ENCODE peak calls at places on chromosome X, in six cellular contexts. L is K562, U is H1, M is HepG2, I is HL-60, T is GM12878. V is an unnamed sample.

GRCh38 chrX:10158279-10158939 is 1.6 kb downstream of the CLCN4 start:
- DNase-seq in L (no peak), U (peak), M (no peak), I (no peak), T (no peak), V (peak)

GRCh38 chrX:96907888-96908287 is 24.2 kb downstream of the RPA4 start:
- DNase-seq in L (no peak), U (no peak), M (no peak), I (no peak), T (no peak), V (no peak)

GRCh38 chrX:42495139-42495538 is 282.8 kb downstream of the PPP1R2C start:
- DNase-seq in L (no peak), U (no peak), M (no peak), I (no peak), T (no peak), V (no peak)

GRCh38 chrX:115330498-115331138 is 41.1 kb downstream of the LUZP4 start:
- DNase-seq in L (peak), U (no peak), M (peak), I (no peak), T (peak), V (peak)

GRCh38 chrX:132041016-132041415 is 17.9 kb downstream of the STK26 start:
- DNase-seq in L (no peak), U (no peak), M (no peak), I (no peak), T (no peak), V (no peak)

GRCh38 chrX:111041018-111041462 is 55.0 kb upstream of the PAK3 start:
- DNase-seq in L (no peak), U (no peak), M (peak), I (peak), T (no peak), V (no peak)

GRCh38 chrX:119118780-119119395 is 8.7 kb downstream of the KIAA1210 start:
- DNase-seq in L (peak), U (peak), M (peak), I (no peak), T (no peak), V (peak)

GRCh38 chrX:11770320-11770719 is 12.3 kb downstream of the MSL3 start:
- DNase-seq in L (peak), U (no peak), M (peak), I (peak), T (peak), V (peak)

GRCh38 chrX:22999696-23000223 is at the start of gene DDX53:
- DNase-seq in L (peak), U (no peak), M (no peak), I (no peak), T (no peak), V (no peak)

GRCh38 chrX:101958139-101958538 is 26.3 kb upstream of the ZMAT1 start:
- DNase-seq in L (no peak), U (no peak), M (no peak), I (no peak), T (no peak), V (no peak)

GRCh38 chrX:2183193-2183725 is 317.5 kb downstream of the DHRSX start:
- DNase-seq in L (no peak), U (peak), M (no peak), I (no peak), T (no peak), V (no peak)

GRCh38 chrX:119686087-119686639 is 6.8 kb downstream of the SEPTIN6 start:
- DNase-seq in L (no peak), U (no peak), M (no peak), I (no peak), T (peak), V (peak)

GRCh38 chrX:43562372-43562771 is 93.7 kb upstream of the MAOA start:
- DNase-seq in L (no peak), U (no peak), M (no peak), I (no peak), T (no peak), V (no peak)

GRCh38 chrX:151873096-151873495 is 39.6 kb upstream of the MAGEA4 start:
- DNase-seq in L (no peak), U (no peak), M (no peak), I (no peak), T (no peak), V (no peak)

GRCh38 chrX:15401373-15401772 is 17.2 kb upstream of the VEGFD start:
- DNase-seq in L (no peak), U (no peak), M (no peak), I (no peak), T (no peak), V (no peak)

GRCh38 chrX:45009371-45010000 is 136.5 kb downstream of the KDM6A start:
- DNase-seq in L (no peak), U (no peak), M (no peak), I (no peak), T (no peak), V (no peak)

GRCh38 chrX:120664081-120664480 is 34.2 kb upstream of the C1GALT1C1 start:
- DNase-seq in L (no peak), U (no peak), M (peak), I (no peak), T (no peak), V (no peak)

GRCh38 chrX:133880032-133880443 is 105.4 kb downstream of the GPC3 start:
- DNase-seq in L (no peak), U (no peak), M (no peak), I (no peak), T (no peak), V (no peak)

GRCh38 chrX:63514575-63514967 is 163.4 kb upstream of the SPIN4 start:
- DNase-seq in L (no peak), U (no peak), M (no peak), I (no peak), T (no peak), V (no peak)

GRCh38 chrX:10189317-10190268 is 32.8 kb downstream of the CLCN4 start:
- DNase-seq in L (peak), U (peak), M (peak), I (no peak), T (no peak), V (peak)

GRCh38 chrX:137427061-137427778 is 138.7 kb upstream of the ZIC3 start:
- DNase-seq in L (no peak), U (peak), M (no peak), I (no peak), T (no peak), V (no peak)

GRCh38 chrX:80576815-80577533 is 156.7 kb downstream of the TENT5D start:
- DNase-seq in L (no peak), U (no peak), M (no peak), I (no peak), T (no peak), V (no peak)

GRCh38 chrX:23845316-23845932 is 62.3 kb downstream of the APOO start:
- DNase-seq in L (no peak), U (no peak), M (peak), I (no peak), T (no peak), V (no peak)

DNA sequence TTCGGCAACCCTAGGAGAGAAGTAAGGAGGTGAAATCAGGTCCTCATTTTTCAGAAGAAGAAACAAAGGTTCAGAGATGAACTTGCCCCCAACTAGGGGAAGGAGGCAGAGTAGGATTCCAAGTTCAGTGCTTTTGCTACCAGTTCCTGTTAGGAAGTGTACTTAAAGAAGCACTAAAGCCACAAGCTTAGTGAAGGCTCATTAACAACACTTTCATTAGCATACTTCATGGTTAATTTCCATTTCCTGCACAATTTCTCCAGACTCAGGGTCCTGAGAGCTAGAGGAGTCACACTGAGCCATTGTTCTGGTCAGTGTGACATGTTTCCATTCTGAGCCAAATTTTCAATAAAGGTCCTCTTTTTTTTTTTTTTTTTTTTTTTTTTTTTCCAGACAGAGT is 52.0 kb downstream of the VSIG4 start:
- DNase-seq in L (no peak), U (no peak), M (no peak), I (no peak), T (no peak), V (no peak)
- TF ChIP-seq GABPA in L (no peak), U (no peak), M (no peak), I (no peak), T (no peak), V (no peak)

DNA sequence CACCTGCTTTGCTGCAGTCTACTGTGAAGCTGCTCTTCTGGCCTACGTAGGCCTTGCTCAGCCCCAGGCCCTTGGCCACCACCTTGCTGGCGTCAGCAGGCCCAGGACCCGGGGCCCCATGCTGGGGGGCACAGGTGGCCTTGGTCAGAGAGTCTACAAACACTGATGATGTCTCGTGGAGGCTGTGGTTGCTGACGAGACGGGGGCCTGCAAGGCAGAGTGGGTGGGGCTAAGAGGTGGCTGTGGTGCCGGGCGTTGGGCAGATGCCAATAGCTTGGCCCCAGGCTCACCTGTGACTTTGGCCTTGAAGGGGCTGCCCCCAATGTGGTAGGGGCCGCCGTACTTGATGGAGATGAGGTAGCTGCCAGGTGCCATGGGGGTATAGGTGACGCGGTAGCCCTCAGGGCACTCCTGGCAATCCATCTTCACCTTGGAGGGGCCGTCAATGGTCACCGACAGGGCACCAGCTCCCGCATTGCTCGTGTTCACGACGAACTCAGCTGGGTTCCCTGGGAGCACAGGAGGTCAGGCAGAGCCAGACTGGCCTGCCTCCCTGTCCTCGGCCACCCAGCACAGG is 25.0 kb downstream of the FLNA start:
- DNase-seq in L (no peak), U (no peak), M (no peak), I (peak), T (no peak), V (no peak)
- TF ChIP-seq GABPA in L (no peak), U (no peak), M (no peak), I (no peak), T (no peak), V (no peak)

GRCh38 chrX:17581650-17582049 is 155.6 kb upstream of the SCML1 start:
- DNase-seq in L (no peak), U (no peak), M (no peak), I (no peak), T (no peak), V (no peak)
- TF ChIP-seq GABPA in L (no peak), U (no peak), M (no peak), I (no peak), T (no peak), V (no peak)

GRCh38 chrX:150772150-150772970 is 79.2 kb downstream of the MTMR1 start:
- DNase-seq in L (peak), U (peak), M (peak), I (peak), T (no peak), V (peak)

GRCh38 chrX:150771116-150771515 is 77.9 kb downstream of the MTMR1 start:
- DNase-seq in L (no peak), U (no peak), M (no peak), I (no peak), T (no peak), V (no peak)

GRCh38 chrX:150768580-150769190 is 75.5 kb downstream of the MTMR1 start:
- DNase-seq in L (no peak), U (no peak), M (no peak), I (no peak), T (no peak), V (no peak)

GRCh38 chrX:150769408-150769807 is 76.2 kb downstream of the MTMR1 start:
- DNase-seq in L (no peak), U (no peak), M (no peak), I (no peak), T (no peak), V (no peak)

DNA sequence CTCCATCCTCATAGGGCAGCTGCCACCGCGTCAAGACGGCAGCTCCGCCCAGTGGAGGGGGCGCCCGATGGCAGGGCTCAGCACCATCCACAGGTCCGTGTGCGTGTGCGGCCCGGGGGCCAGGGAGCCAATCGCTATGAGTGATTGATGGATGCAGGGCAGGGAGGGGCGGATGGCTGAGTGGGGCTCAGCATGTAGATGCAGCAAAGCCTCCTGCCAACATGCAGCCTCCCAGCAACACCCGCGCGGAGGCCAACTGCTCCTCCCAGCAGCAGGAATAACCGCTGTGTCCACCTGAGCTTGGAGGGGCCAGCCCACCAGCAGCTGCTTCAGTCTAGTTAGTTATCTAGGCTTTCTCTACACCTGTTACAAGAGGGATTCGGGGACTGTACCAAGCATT is 77.4 kb downstream of the MTMR1 start:
- DNase-seq in L (no peak), U (no peak), M (no peak), I (no peak), T (no peak), V (no peak)
- TF ChIP-seq GABPA in L (no peak), U (no peak), M (no peak), I (no peak), T (no peak), V (no peak)

GRCh38 chrX:40871385-40872082 is 136.2 kb upstream of the MED14 start:
- DNase-seq in L (no peak), U (no peak), M (no peak), I (no peak), T (peak), V (no peak)
- TF ChIP-seq GABPA in L (no peak), U (no peak), M (no peak), I (no peak), T (no peak), V (no peak)

GRCh38 chrX:107601759-107602158 is 26.6 kb upstream of the PRPS1 start:
- DNase-seq in L (no peak), U (no peak), M (no peak), I (no peak), T (no peak), V (no peak)

GRCh38 chrX:107602694-107603239 is 25.5 kb upstream of the PRPS1 start:
- DNase-seq in L (no peak), U (no peak), M (no peak), I (no peak), T (no peak), V (no peak)

GRCh38 chrX:107599371-107599970 is 28.8 kb upstream of the PRPS1 start:
- DNase-seq in L (no peak), U (no peak), M (no peak), I (no peak), T (no peak), V (no peak)

GRCh38 chrX:107601326-107601725 is 27.0 kb upstream of the PRPS1 start:
- DNase-seq in L (no peak), U (no peak), M (no peak), I (no peak), T (no peak), V (no peak)

DNA sequence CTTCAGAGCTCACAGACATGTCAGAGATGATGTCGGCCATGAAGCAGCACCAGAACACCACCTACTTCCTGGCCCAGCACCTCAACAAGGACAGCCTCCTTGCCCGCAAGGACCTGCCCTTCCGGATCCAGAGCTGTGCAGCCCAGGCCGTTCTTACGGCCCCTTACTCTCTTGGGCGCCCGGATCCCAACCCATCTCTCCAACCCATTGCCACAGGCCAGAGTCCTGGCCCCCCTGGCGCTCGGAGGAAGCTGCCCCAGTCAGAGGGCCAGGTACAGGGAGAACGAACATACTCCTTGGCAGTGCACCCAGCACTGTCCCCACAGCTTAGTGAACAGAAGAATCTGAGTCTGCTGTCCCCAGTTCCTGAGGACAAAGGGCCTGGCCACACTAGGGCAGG is 27.9 kb upstream of the PRPS1 start:
- DNase-seq in L (no peak), U (no peak), M (no peak), I (no peak), T (no peak), V (no peak)
- TF ChIP-seq GABPA in L (no peak), U (no peak), M (no peak), I (no peak), T (no peak), V (no peak)